ENCODE peak calls at places on chromosomes 13 and 19, in four cellular contexts. N, C, B and P are unnamed samples.

GRCh38 chr19:917323-918151 is at the start of gene KISS1R:
- DNase-seq in N (no peak), C (peak; percentile 93), B (no peak), P (no peak)

GRCh38 chr19:1065606-1066109 is 1.3 kb upstream of the ARHGAP45 start:
- DNase-seq in B (no peak), N (no peak), C (no peak), P (no peak)

GRCh38 chr19:40610396-40611064 is 9.4 kb downstream of the LTBP4 start:
- DNase-seq in C (peak; percentile 43), B (peak; percentile 88), N (no peak), P (no peak)

GRCh38 chr19:34838753-34839431 is 65.9 kb upstream of the ZNF599 start:
- DNase-seq in N (no peak), C (peak; percentile 72), B (no peak), P (no peak)

GRCh38 chr13:31965361-31966066 is 66.1 kb upstream of the FRY start:
- DNase-seq in B (no peak), C (no peak), N (peak; percentile 68), P (peak; percentile 62)

GRCh38 chr19:57800696-57801095 is 14.0 kb downstream of the ZNF552 start:
- DNase-seq in C (peak; percentile 80), N (no peak), B (no peak), P (no peak)

GRCh38 chr13:37729876-37730275 is 131.3 kb upstream of the POSTN start:
- DNase-seq in N (no peak), B (no peak), C (no peak), P (no peak)

GRCh38 chr13:73059460-73060250 is 850 bp downstream of the KLF5 start:
- DNase-seq in C (peak; percentile 87), N (peak; percentile 36), B (peak; percentile 93), P (no peak)

GRCh38 chr19:35151273-35152065 is 3.1 kb upstream of the FXYD5 start:
- DNase-seq in B (no peak), N (no peak), C (no peak), P (no peak)

GRCh38 chr13:31322025-31322424 is 122.2 kb downstream of the B3GLCT start:
- DNase-seq in C (no peak), N (no peak), B (no peak), P (no peak)

GRCh38 chr13:104385409-104385808 is 1319.2 kb upstream of the SLC10A2 start:
- DNase-seq in C (no peak), N (peak; percentile 88), B (no peak), P (peak; percentile 84)

GRCh38 chr13:29543230-29544215 is 52.0 kb downstream of the SLC7A1 start:
- DNase-seq in C (no peak), B (no peak), N (peak; percentile 79), P (peak; percentile 68)

GRCh38 chr13:111508902-111509509 is 188.6 kb downstream of the TEX29 start:
- DNase-seq in B (peak; percentile 24), C (no peak), N (no peak), P (no peak)

GRCh38 chr13:95447766-95448165 is 104.8 kb upstream of the CLDN10 start:
- DNase-seq in C (no peak), B (no peak), N (no peak), P (no peak)

GRCh38 chr13:20684535-20684934 is 19.0 kb upstream of the IL17D start:
- DNase-seq in N (peak; percentile 45), B (no peak), C (no peak), P (peak; percentile 25)

GRCh38 chr19:6769006-6769637 is 1.9 kb upstream of the SH2D3A start:
- DNase-seq in C (peak; percentile 64), N (no peak), B (no peak), P (no peak)

GRCh38 chr13:73000027-73000674 is 58.7 kb upstream of the KLF5 start:
- DNase-seq in B (no peak), C (no peak), N (peak; percentile 73), P (peak; percentile 64)

GRCh38 chr13:43880930-43881329 is 1.2 kb downstream of the LACC1 start:
- DNase-seq in C (no peak), B (no peak), N (no peak), P (no peak)

DNA sequence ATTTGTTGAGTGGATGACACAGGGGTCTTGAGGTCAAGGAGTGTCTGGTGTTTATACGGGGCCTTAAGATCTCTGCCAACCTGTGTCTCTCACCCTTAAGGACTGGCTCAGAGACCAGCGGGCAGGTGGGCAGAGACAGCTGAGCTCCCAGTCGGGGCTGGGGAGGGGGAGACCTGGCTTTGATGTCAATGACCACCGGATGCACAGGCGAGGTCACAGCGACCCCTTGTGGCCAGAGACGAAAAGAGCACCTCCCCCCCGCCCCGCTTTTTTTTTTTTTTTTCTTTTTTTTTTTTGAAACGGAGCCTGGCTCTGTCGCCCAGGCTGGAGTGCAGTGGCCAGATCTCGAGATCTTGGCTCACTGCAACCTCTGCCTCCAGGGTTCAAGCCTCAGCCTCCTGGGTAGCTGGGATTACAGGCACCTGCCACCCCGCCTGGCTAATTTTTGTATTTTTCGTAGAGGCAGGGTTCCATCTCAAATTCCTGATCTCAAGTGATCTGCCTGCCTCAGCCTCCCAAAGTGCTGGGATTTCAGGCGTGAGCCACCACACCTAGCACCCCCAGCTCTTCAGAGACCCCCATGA is 12.1 kb upstream of the KLK14 start:
- DNase-seq in N (no peak), B (peak; percentile 43), C (peak; percentile 84), P (no peak)
- H3K9ac ChIP-seq in N (no peak overlapping the region), B (no peak overlapping the region), C (no peak overlapping the region), P (no peak overlapping the region)

DNA sequence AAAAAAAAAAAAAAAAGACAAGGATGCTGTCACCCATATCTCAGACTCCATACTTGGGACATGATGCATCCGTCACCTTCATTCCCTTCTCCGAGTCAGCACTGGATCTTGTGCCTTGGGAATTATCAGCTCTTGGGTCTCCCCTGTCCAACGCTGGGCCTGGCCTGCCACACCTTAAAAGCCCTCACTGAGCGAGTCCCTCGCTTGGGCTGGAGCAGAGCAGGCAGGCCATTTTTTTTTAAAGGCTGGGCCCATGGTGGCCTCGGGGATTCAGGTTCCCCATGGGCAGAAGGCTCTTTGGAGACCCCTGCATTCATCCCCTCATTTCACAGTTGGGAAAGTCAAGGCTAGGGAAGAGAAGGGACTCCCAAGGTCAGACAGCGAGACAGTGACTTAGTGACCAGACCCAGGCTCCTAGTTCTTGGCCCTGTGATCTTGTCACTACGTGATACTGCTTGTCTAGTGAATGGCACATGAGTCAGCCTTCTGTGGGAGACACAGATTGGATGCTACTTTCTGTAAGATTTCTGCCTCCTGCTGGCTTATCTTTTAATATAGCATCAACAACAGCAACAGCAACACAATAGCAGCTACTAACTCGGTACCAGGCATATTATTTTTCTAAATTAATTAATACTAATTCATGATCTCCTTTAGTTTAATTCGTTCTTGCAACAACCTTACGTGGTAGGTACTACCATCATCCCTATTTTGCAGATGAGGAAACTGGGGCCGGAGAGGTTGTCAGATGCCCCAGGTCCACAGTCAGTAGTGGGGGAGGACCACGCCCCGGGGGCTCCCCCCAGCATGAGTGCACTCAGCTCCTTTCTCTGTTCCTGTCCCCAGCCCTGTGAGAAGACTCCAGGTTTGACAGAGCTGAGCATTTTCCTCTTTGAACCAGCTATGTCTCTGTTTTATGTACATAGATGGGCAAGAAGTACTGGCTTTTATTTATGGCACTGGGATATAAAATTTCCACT is 27.4 kb upstream of the ZNF536 start:
- DNase-seq in C (no peak), N (no peak), B (no peak), P (no peak)
- H3K9ac ChIP-seq in C (no peak overlapping the region), N (no peak overlapping the region), B (no peak overlapping the region), P (no peak overlapping the region)

DNA sequence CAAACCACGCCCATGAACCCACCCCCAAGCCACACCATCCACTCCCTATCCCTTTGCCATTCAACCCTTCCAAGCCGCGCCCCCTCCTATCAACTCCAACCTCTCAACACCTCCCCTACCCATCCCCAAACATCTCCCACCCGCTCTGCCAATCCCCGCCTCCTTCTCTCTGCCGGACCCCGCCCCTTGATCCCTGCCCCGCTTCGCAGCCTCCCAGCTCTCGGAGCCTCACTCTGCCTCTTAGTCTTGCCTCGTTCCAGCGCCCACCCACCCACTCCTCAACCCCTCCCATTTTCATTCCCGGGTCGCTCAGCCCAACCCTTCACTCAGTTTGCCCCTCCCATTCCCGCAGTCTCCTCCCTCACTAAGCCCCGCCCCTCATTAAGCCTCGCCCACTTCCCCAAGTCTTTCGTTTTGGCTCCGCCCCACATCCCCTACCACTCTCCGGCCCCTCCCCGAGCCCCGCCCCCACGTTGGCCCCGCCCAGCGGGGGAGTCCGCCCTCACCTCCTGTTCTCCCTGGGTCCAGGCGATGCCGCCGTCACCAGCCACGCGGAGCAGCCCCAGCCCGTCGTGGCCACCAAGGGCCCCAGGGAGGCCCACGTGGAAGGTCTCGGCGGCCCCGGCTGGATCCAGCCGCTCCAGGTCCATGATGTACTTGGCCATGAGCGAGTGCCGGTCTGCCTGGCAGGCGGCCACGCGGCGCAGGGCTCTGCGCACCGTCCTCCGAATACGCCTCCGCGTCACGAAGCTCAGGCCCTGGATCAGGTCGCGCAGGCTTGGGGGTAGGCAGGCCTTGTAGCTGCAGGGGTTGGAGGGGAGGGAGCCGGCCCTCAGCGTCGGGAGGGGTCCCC is 5.7 kb downstream of the JAK3 start:
- DNase-seq in B (peak; percentile 96), C (peak; percentile 97), N (peak; percentile 70), P (peak; percentile 49)
- H3K9ac ChIP-seq in B (no peak overlapping the region), C (no peak overlapping the region), N (peak overlapping the region; percentile 16), P (peak overlapping the region; percentile 40)

GRCh38 chr19:38281820-38282566 is 17.6 kb downstream of the SPINT2 start:
- DNase-seq in N (no peak), C (no peak), B (no peak), P (no peak)
- H3K9ac ChIP-seq in N (no peak overlapping the region), C (no peak overlapping the region), B (no peak overlapping the region), P (no peak overlapping the region)

DNA sequence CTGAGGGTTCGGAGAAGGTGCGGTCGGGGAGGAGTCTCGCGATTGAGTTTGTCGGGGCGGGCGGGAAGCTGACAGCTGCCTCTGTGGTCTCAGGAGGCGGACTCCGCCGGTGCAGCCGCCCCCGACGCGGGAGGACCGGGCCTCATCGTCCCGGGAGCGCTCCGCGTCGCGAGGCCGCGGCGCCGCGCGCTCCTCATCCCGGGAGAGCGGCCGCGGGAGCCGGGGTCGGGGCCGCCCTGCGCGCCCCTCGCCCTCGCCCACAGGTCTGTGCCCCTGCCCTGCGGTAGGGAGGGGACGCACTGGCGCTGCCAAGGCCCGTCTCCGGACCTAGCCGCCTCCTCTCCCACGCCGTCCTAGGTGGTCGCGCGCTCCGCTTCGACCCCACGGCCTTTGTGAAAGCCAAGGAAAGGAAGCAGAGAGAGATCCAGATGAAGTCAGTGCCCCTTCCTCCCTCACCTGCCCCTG is 6.9 kb downstream of the PGLYRP1 start:
- DNase-seq in N (no peak), B (peak; percentile 63), C (peak; percentile 68), P (no peak)
- H3K9ac ChIP-seq in N (no peak overlapping the region), B (peak overlapping the region; percentile 24), C (no peak overlapping the region), P (peak overlapping the region; percentile 60)

GRCh38 chr19:38288127-38288855 is 15.8 kb upstream of the C19orf33 start:
- DNase-seq in C (no peak), B (no peak), N (no peak), P (no peak)
- H3K9ac ChIP-seq in C (no peak overlapping the region), B (no peak overlapping the region), N (no peak overlapping the region), P (no peak overlapping the region)

DNA sequence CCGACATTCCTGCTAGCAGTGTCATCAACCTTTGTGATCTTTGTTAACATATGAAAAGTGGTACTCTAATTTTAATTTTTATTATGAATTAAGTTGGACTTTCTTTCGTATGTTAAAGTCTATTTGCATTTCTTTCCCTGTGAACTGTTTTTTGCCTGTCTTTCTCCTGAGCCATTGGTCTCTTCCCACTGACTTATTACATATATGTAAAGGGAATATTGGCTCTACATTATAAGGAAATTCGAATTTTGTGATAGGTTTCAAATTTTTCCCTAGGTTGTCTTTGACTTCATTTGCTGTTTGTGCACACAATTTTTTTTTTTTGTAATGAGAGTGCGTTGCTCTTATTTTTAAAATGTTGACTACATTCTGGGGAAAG is 442 bp upstream of the CDC16 start:
- DNase-seq in N (no peak), B (no peak), C (no peak), P (no peak)
- H3K9ac ChIP-seq in N (no peak overlapping the region), B (no peak overlapping the region), C (no peak overlapping the region), P (no peak overlapping the region)